ENCODE peak calls at places on chromosomes 4 and X, in eight cellular contexts. L is stimulated activated CD4-positive, alpha-beta T cell treated with anti-CD3 and anti-CD28 coated beads, Interleukin-4, amount 100 ng/mL, for 1 hour; D is suprapubic skin; Z is amniotic stem cell; F is naive B cell; V is AG10803; B is nucleus accumbens; X is Right ventricle myocardium superior. P is an unnamed sample.

GRCh38 chrX:115330498-115331138 is 41.1 kb downstream of the LUZP4 start:
- DNase-seq in L (no peak), D (no peak), Z (peak), F (peak), V (peak), B (no peak), X (no peak), P (peak)

GRCh38 chr4:154691229-154691628 is 52.6 kb upstream of the LRAT start:
- DNase-seq in L (no peak), D (no peak), Z (no peak), F (no peak), V (peak), B (no peak), X (no peak), P (no peak)

GRCh38 chrX:96373047-96373355 is 311.6 kb upstream of the DIAPH2 start:
- DNase-seq in L (no peak), D (no peak), Z (no peak), F (no peak), V (no peak), B (no peak), X (no peak), P (no peak)

GRCh38 chr4:171849823-171850222 is 36.6 kb downstream of the GALNTL6 start:
- DNase-seq in L (no peak), D (no peak), Z (no peak), F (no peak), V (no peak), B (no peak), X (no peak), P (no peak)

GRCh38 chr4:109077486-109077885 is 225.0 kb downstream of the COL25A1 start:
- DNase-seq in L (no peak), D (no peak), Z (no peak), F (no peak), V (peak), B (no peak), X (no peak), P (no peak)

GRCh38 chrX:16832301-16832700 is 37.9 kb downstream of the RBBP7 start:
- DNase-seq in L (no peak), D (no peak), Z (no peak), F (no peak), V (no peak), B (no peak), X (no peak), P (no peak)

GRCh38 chr4:124713213-124713592 is 671 bp upstream of the ANKRD50 start:
- DNase-seq in L (no peak), D (peak), Z (no peak), F (no peak), V (peak), B (peak), X (peak), P (peak)

GRCh38 chr4:32645653-32646052 is 1925.5 kb downstream of the PCDH7 start:
- DNase-seq in L (no peak), D (no peak), Z (no peak), F (no peak), V (no peak), B (no peak), X (no peak), P (no peak)

GRCh38 chr4:138291431-138291830 is 49.3 kb upstream of the SLC7A11 start:
- DNase-seq in L (no peak), D (no peak), Z (no peak), F (no peak), V (peak), B (no peak), X (no peak), P (no peak)

GRCh38 chr4:181854142-181854541 is 389.1 kb upstream of the TENM3 start:
- DNase-seq in L (no peak), D (no peak), Z (no peak), F (no peak), V (no peak), B (no peak), X (no peak), P (no peak)

GRCh38 chrX:1679238-1679637 is 64.4 kb downstream of the ASMT start:
- DNase-seq in L (no peak), D (no peak), Z (no peak), F (no peak), V (peak), B (no peak), X (no peak), P (no peak)

GRCh38 chr4:148935179-148935578 is 493.0 kb upstream of the NR3C2 start:
- DNase-seq in L (no peak), D (no peak), Z (no peak), F (no peak), V (no peak), B (no peak), X (no peak), P (no peak)

P was measured in fibroblast of pulmonary artery.